ENCODE peak calls at places on chromosome 3, in eight cellular contexts. M is aorta, E is psoas muscle, J is hepatocyte, V is K562, U is gastrocnemius medialis, Y is OCI-LY7, Q is cardiac muscle cell. A is an unnamed sample. For H3K9me3, the result is how much of the 10 kb centered on the place peaks cover.

GRCh38 chr3:197522881-197523342 is 32.9 kb downstream of the BDH1 start:
- DNase-seq in M (peak), E (no peak), J (no peak), V (no peak), U (no peak), Y (no peak), Q (no peak), A (no peak)

GRCh38 chr3:54822206-54822605 is 105.7 kb downstream of the LRTM1 start:
- DNase-seq in M (no peak), E (no peak), J (peak), V (no peak), U (no peak), Y (no peak), Q (no peak), A (no peak)

GRCh38 chr3:11717301-11717700 is 73.6 kb upstream of the VGLL4 start:
- DNase-seq in M (no peak), E (no peak), J (no peak), V (no peak), U (no peak), Y (no peak), Q (no peak), A (no peak)

GRCh38 chr3:49359623-49360022 is 1.5 kb upstream of the GPX1 start:
- DNase-seq in M (no peak), E (no peak), J (no peak), V (no peak), U (no peak), Y (no peak), Q (no peak), A (no peak)

GRCh38 chr3:152175576-152175883 is 93.2 kb upstream of the MBNL1 start:
- DNase-seq in M (no peak), E (no peak), J (no peak), V (no peak), U (no peak), Y (no peak), Q (no peak), A (no peak)

GRCh38 chr3:37149246-37149645 is 25.1 kb downstream of the LRRFIP2 start:
- DNase-seq in M (no peak), E (peak), J (no peak), V (no peak), U (no peak), Y (no peak), Q (no peak), A (peak)

GRCh38 chr3:193029800-193030199 is 112.1 kb upstream of the MB21D2 start:
- DNase-seq in M (no peak), E (no peak), J (no peak), V (no peak), U (no peak), Y (no peak), Q (no peak), A (no peak)

GRCh38 chr3:17091895-17092294 is 207.1 kb downstream of the PLCL2 start:
- DNase-seq in M (no peak), E (no peak), J (no peak), V (no peak), U (no peak), Y (no peak), Q (no peak), A (no peak)

GRCh38 chr3:32817195-32817560 is 619 bp upstream of the TRIM71 start:
- DNase-seq in M (no peak), E (no peak), J (peak), V (no peak), U (no peak), Y (no peak), Q (peak), A (no peak)

GRCh38 chr3:176352716-176353334 is 844.5 kb downstream of the TBL1XR1 start:
- DNase-seq in M (no peak), E (no peak), J (no peak), V (no peak), U (no peak), Y (no peak), Q (no peak), A (no peak)

GRCh38 chr3:135895106-135895733 is 70.3 kb upstream of the PPP2R3A start:
- DNase-seq in M (peak), E (peak), J (peak), V (peak), U (peak), Y (peak), Q (peak), A (peak)

GRCh38 chr3:21893250-21893649 is 142.2 kb upstream of the ZNF385D start:
- DNase-seq in M (no peak), E (no peak), J (no peak), V (no peak), U (no peak), Y (no peak), Q (no peak), A (no peak)

GRCh38 chr3:39269528-39269927 is 10.3 kb downstream of the CX3CR1 start:
- DNase-seq in M (no peak), E (no peak), J (no peak), V (no peak), U (no peak), Y (no peak), Q (no peak), A (no peak)

GRCh38 chr3:100032262-100032661 is 82.0 kb downstream of the FILIP1L start:
- DNase-seq in M (no peak), E (no peak), J (no peak), V (no peak), U (no peak), Y (no peak), Q (no peak), A (no peak)

GRCh38 chr3:33063651-33064051 is 33.3 kb downstream of the GLB1 start:
- DNase-seq in M (no peak), E (no peak), J (peak), V (no peak), U (no peak), Y (peak), Q (no peak), A (no peak)

GRCh38 chr3:128069271-128069670 is 17.0 kb downstream of the SEC61A1 start:
- DNase-seq in M (no peak), E (no peak), J (no peak), V (no peak), U (no peak), Y (no peak), Q (no peak), A (no peak)

GRCh38 chr3:126837773-126838172 is 133.7 kb downstream of the CHCHD6 start:
- DNase-seq in M (no peak), E (no peak), J (no peak), V (no peak), U (no peak), Y (no peak), Q (no peak), A (no peak)

GRCh38 chr3:73086071-73086494 is 24.6 kb downstream of the EBLN2 start:
- DNase-seq in M (no peak), E (no peak), J (peak), V (peak), U (peak), Y (peak), Q (peak), A (peak)

GRCh38 chr3:126577256-126577655 is 18.5 kb upstream of the C3orf22 start:
- DNase-seq in M (no peak), E (no peak), J (no peak), V (no peak), U (no peak), Y (no peak), Q (no peak), A (no peak)

GRCh38 chr3:9781978-9782575 is 10.2 kb downstream of the TADA3 start:
- DNase-seq in M (no peak), E (no peak), J (no peak), V (no peak), U (no peak), Y (peak), Q (no peak), A (no peak)

GRCh38 chr3:42539871-42540714 is 37.6 kb downstream of the VIPR1 start:
- DNase-seq in M (no peak), E (no peak), J (peak), V (peak), U (no peak), Y (peak), Q (peak), A (no peak)

GRCh38 chr3:194030372-194030771 is 105.6 kb upstream of the HES1 start:
- DNase-seq in M (no peak), E (no peak), J (no peak), V (no peak), U (no peak), Y (no peak), Q (no peak), A (no peak)

GRCh38 chr3:151106311-151106710 is 20.8 kb downstream of the MED12L start:
- DNase-seq in M (no peak), E (no peak), J (no peak), V (no peak), U (no peak), Y (no peak), Q (no peak), A (no peak)

GRCh38 chr3:66477846-66478245 is 23.0 kb downstream of the LRIG1 start:
- DNase-seq in M (no peak), E (no peak), J (peak), V (no peak), U (no peak), Y (no peak), Q (no peak), A (no peak)

GRCh38 chr3:51928438-51928837 is 13.3 kb downstream of the RRP9 start:
- DNase-seq in M (no peak), E (no peak), J (no peak), V (no peak), U (no peak), Y (no peak), Q (no peak), A (no peak)

GRCh38 chr3:87359807-87360206 is 83.4 kb upstream of the POU1F1 start:
- DNase-seq in M (no peak), E (no peak), J (no peak), V (no peak), U (no peak), Y (no peak), Q (no peak), A (no peak)

GRCh38 chr3:184716652-184717607 is 5.1 kb upstream of the MAGEF1 start:
- DNase-seq in M (peak), E (no peak), J (peak), V (no peak), U (no peak), Y (no peak), Q (peak), A (peak)

GRCh38 chr3:54596087-54596486 is 331.8 kb downstream of the LRTM1 start:
- DNase-seq in M (no peak), E (no peak), J (no peak), V (no peak), U (no peak), Y (no peak), Q (no peak), A (no peak)

GRCh38 chr3:192887701-192888100 is 30.0 kb downstream of the MB21D2 start:
- DNase-seq in M (no peak), E (no peak), J (peak), V (no peak), U (no peak), Y (no peak), Q (no peak), A (no peak)

GRCh38 chr3:23971684-23972083 is 26.6 kb downstream of the NR1D2 start:
- DNase-seq in M (no peak), E (no peak), J (no peak), V (no peak), U (no peak), Y (no peak), Q (no peak), A (no peak)
- H3K27ac ChIP-seq in M (no peak), E (no peak), J (no peak), V (no peak), U (no peak), Y (no peak), Q (no peak), A (no peak)

GRCh38 chr3:134651347-134652041 is 672 bp upstream of the KY start:
- DNase-seq in M (peak), E (peak), J (peak), V (no peak), U (peak), Y (no peak), Q (peak), A (peak)
- H3K4me3 ChIP-seq in M (peak), E (peak), J (no peak), V (no peak), U (peak), Y (no peak), Q (peak), A (peak)

DNA sequence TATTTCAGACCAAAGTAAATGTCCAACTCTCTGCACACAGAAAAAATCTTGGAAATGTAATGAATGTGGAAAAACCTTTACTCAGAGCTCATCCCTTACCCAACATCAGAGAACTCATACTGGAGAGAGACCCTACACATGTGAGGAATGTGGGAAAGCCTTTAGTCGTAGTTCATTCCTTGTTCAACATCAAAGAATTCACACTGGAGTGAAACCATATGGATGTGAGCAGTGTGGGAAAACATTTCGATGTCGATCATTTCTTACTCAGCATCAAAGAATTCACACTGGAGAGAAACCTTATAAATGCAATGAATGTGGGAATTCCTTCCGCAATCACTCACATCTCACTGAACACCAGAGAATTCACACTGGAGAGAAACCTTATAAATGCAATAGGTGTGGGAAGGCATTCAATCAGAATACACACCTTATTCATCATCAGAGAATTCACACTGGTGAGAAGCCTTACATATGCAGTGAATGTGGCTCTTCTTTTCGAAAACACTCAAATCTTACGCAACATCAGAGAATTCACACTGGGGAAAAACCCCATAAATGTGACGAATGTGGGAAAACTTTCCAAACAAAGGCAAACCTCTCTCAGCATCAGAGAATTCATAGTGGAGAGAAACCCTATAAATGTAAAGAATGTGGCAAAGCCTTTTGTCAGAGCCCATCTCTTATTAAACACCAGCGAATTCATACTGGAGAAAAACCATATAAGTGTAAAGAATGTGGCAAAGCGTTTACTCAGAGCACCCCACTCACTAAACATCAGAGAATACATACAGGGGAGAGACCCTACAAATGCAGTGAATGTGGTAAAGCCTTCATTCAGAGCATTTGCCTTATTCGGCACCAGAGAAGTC is 8.0 kb upstream of the ZNF501 start:
- DNase-seq in M (no peak), E (no peak), J (no peak), V (no peak), U (no peak), Y (no peak), Q (no peak), A (no peak)
- H3K9me3 ChIP-seq in M (under half), E (half or more), J (under half), V (under half), U (under half), Y (under half), Q (under half), A (under half)

GRCh38 chr3:172647823-172648222 is 63.0 kb downstream of the NCEH1 start:
- DNase-seq in M (no peak), E (no peak), J (no peak), V (no peak), U (no peak), Y (no peak), Q (no peak), A (no peak)

GRCh38 chr3:172649987-172650386 is 60.9 kb downstream of the NCEH1 start:
- DNase-seq in M (no peak), E (no peak), J (no peak), V (no peak), U (no peak), Y (no peak), Q (no peak), A (no peak)

GRCh38 chr3:172646439-172647015 is 64.3 kb downstream of the NCEH1 start:
- DNase-seq in M (no peak), E (no peak), J (peak), V (no peak), U (no peak), Y (no peak), Q (no peak), A (no peak)

GRCh38 chr3:172651936-172652595 is 58.8 kb downstream of the NCEH1 start:
- DNase-seq in M (no peak), E (no peak), J (no peak), V (no peak), U (no peak), Y (no peak), Q (no peak), A (no peak)

DNA sequence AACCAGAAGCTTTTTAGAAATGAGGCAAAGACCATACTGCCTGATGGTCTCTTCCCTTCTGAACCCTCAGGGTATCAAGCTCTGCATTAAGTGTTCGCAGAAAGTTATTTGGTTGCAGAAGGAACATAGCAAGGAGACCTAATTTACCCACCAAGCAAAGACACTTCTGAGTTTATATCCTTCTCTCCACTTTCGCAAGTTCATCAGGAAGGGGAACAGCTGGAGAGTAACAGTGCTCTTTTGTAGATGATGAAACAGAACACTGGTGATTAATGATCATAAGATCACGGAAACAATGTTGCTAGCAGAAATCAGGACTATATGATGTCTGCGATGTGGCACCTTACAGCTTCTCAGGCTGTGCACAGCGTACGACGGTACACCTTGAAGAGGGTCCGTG is 62.1 kb downstream of the NCEH1 start:
- DNase-seq in M (no peak), E (no peak), J (no peak), V (no peak), U (no peak), Y (no peak), Q (no peak), A (no peak)
- H3K27ac ChIP-seq in M (no peak), E (no peak), J (no peak), V (no peak), U (no peak), Y (no peak), Q (no peak), A (no peak)

A was measured in right cardiac atrium.